ENCODE peak calls at places on chromosomes 16 and 17, in four cellular contexts. B is HCT116, D is PC-3, F is PC-9. L is an unnamed sample.

GRCh38 chr17:69460963-69461922 is 46.7 kb downstream of the MAP2K6 start:
- DNase-seq in B (no peak), D (no peak), F (no peak), L (no peak)

GRCh38 chr16:89954462-89954861 is 5.9 kb downstream of the DEF8 start:
- DNase-seq in B (no peak), D (no peak), F (no peak), L (no peak)

GRCh38 chr16:71287903-71288302 is 1.3 kb downstream of the CMTR2 start:
- DNase-seq in B (no peak), D (peak; percentile 32), F (peak; percentile 40), L (peak; percentile 27)

GRCh38 chr17:78376161-78376560 is 2.3 kb upstream of the PGS1 start:
- DNase-seq in B (no peak), D (no peak), F (no peak), L (no peak)

GRCh38 chr17:72412650-72413076 is 291.8 kb downstream of the SOX9 start:
- DNase-seq in B (no peak), D (no peak), F (peak; percentile 34), L (no peak)

GRCh38 chr16:66127459-66128362 is 238.8 kb upstream of the CDH5 start:
- DNase-seq in B (no peak), D (peak; percentile 23), F (no peak), L (no peak)

GRCh38 chr16:12728471-12728870 is 75.2 kb downstream of the CPPED1 start:
- DNase-seq in B (no peak), D (no peak), F (no peak), L (no peak)

GRCh38 chr17:60525347-60525623 is 757 bp downstream of the APPBP2 start:
- DNase-seq in B (no peak), D (peak; percentile 16), F (no peak), L (no peak)

GRCh38 chr16:88468289-88469129 is 15.4 kb downstream of the ZFPM1 start:
- DNase-seq in B (peak; percentile 56), D (peak; percentile 36), F (peak; percentile 64), L (peak; percentile 10)

GRCh38 chr17:63358111-63358839 is 87.8 kb downstream of the CYB561 start:
- DNase-seq in B (no peak), D (no peak), F (no peak), L (peak; percentile 82)

GRCh38 chr16:47584464-47585225 is 123.5 kb downstream of the PHKB start:
- DNase-seq in B (no peak), D (no peak), F (no peak), L (no peak)

GRCh38 chr17:73203788-73204479 is 11.1 kb downstream of the COG1 start:
- DNase-seq in B (no peak), D (no peak), F (no peak), L (no peak)

GRCh38 chr17:57999496-58000017 is 7.5 kb downstream of the SRSF1 start:
- DNase-seq in B (peak; percentile 80), D (peak; percentile 93), F (peak; percentile 75), L (peak; percentile 48)

GRCh38 chr16:8087597-8088279 is 502.6 kb downstream of the TMEM114 start:
- DNase-seq in B (no peak), D (no peak), F (no peak), L (no peak)

GRCh38 chr17:5443728-5444127 is 4.8 kb upstream of the C1QBP start:
- DNase-seq in B (no peak), D (no peak), F (no peak), L (no peak)

GRCh38 chr17:5444209-5444608 is 5.3 kb upstream of the C1QBP start:
- DNase-seq in B (no peak), D (no peak), F (no peak), L (no peak)

GRCh38 chr17:5446786-5447185 is 7.8 kb upstream of the C1QBP start:
- DNase-seq in B (no peak), D (no peak), F (no peak), L (no peak)
- H3K4me3 ChIP-seq in B (no peak overlapping the region), D (no peak overlapping the region), F (no peak overlapping the region), L (no peak overlapping the region)

DNA sequence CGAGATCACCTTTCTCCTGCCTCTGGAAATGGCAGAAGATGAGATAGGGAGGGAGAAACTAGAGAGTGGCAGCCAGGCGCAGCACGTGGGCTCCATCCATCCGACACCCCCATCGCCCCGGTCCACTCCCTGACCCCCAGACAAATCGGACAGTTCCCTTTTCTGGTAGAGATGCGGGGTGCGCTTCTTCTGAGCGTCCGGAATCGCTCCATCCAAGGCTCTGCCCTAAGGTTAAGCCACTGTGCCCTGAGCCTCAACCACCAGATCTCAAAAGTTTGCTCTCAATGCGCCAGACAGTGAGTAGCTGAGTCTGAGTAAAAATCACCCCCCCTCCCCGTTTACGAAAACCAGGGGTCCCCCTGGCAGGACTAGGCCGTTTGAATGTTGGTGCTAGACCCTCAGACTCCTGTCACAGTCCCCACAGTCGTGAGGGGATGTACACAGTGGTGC is 15.4 kb upstream of the ZFHX3 start:
- DNase-seq in B (no peak), D (no peak), F (no peak), L (no peak)
- TF ChIP-seq EZH2 in B (no peak), D (no peak), F (no peak), L (no peak)

DNA sequence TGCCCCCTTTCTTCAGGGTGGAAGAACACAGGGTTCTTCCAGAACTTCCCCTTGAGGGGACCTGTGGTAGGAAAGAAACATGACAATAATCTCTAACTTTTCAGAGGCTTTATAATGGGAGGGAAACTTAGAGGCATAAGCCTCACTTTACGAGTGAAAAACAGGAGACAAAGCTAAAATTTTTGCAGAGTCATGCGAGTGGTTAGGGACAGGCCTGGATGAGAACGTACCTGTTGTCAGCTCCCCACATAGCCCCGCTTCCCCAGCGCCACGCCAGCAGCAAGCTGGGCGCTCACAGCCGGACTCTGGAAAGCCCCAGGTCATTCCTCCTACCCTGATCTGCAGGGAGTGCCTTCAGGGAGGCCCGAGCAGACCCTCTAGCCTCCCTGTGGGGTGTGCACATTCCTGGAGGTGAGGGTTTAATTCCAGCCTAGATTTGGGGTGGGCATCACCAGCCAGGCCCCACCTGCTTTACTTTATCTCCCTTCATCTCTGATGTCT is 53.6 kb downstream of the LDHD start:
- DNase-seq in B (no peak), D (no peak), F (no peak), L (no peak)
- H3K4me2 ChIP-seq in B (no peak overlapping the region), D (no peak overlapping the region), F (peak overlapping the region; percentile 94), L (no peak overlapping the region)

GRCh38 chr17:76271669-76272540 is 6.8 kb downstream of the UBALD2 start:
- DNase-seq in B (no peak), D (no peak), F (no peak), L (no peak)
- H3K4me3 ChIP-seq in B (no peak overlapping the region), D (no peak overlapping the region), F (no peak overlapping the region), L (no peak overlapping the region)

GRCh38 chr16:79599256-79599836 is 1.2 kb downstream of the MAF start:
- DNase-seq in B (no peak), D (no peak), F (no peak), L (peak; percentile 55)
- TF ChIP-seq EZH2 in B (no peak), D (peak; percentile 46), F (no peak), L (no peak)

GRCh38 chr16:67516296-67517177 is 12.1 kb upstream of the RIPOR1 start:
- DNase-seq in B (no peak), D (peak; percentile 55), F (no peak), L (no peak)
- H3K4me2 ChIP-seq in B (peak overlapping the region; percentile 5), D (peak overlapping the region; percentile 44), F (no peak overlapping the region), L (no peak overlapping the region)

GRCh38 chr16:54282202-54282922 is 4.2 kb downstream of the IRX3 start:
- DNase-seq in B (peak; percentile 15), D (peak; percentile 4), F (no peak), L (peak; percentile 34)
- H3K4me3 ChIP-seq in B (no peak overlapping the region), D (no peak overlapping the region), F (peak overlapping the region; percentile 98), L (no peak overlapping the region)

GRCh38 chr17:44758414-44759095 is at the start of gene ADAM11:
- DNase-seq in B (no peak), D (no peak), F (no peak), L (no peak)

GRCh38 chr17:44757918-44758413 is 822 bp upstream of the ADAM11 start:
- DNase-seq in B (no peak), D (no peak), F (no peak), L (no peak)

GRCh38 chr17:44760474-44761308 is 1.9 kb downstream of the ADAM11 start:
- DNase-seq in B (no peak), D (no peak), F (no peak), L (no peak)

GRCh38 chr17:44759916-44760243 is 1.1 kb downstream of the ADAM11 start:
- DNase-seq in B (no peak), D (no peak), F (no peak), L (no peak)

DNA sequence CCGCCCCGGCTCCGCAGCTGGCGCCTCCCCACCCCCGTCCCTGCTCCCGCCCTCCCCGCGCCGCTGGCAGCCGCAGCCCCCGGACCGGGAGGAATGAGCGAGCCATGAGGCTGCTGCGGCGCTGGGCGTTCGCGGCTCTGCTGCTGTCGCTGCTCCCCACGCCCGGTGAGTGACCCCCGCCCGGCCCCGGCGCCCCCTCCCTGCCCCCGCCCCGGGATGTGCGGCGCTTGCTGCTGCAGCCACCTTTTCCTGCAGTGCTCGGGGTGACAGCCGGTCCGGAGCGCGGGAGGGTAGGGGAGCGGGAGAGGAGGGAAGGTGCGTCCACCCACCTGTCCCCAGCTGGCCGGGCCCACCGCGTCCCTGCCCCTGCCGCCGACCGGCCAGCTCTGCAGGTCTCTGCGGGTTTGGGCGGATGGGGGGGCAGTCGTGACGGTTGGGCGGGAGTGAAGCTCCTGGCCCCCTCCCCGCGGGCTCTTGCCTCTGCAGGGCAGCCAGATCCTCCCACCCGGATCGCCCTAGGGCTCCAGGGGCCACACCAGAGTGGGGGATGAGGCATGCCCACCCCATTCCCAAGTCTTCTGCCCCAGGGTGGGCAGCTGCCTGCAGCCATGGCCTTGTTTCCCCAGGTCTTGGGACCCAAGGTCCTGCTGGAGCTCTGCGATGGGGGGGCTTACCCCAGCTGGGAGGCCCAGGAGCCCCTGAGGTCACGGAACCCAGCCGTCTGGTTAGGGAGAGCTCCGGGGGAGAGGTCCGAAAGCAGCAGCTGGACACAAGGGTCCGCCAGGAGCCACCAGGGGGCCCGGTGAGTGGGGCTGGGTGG is 518 bp downstream of the ADAM11 start:
- DNase-seq in B (no peak), D (no peak), F (no peak), L (no peak)
- TF ChIP-seq EZH2 in B (no peak), D (no peak), F (peak; percentile 73), L (peak; percentile 39)

GRCh38 chr16:86520317-86521210 is 10.2 kb downstream of the FOXF1 start:
- DNase-seq in B (no peak), D (no peak), F (no peak), L (no peak)

GRCh38 chr16:86519649-86520316 is 9.5 kb downstream of the FOXF1 start:
- DNase-seq in B (peak; percentile 63), D (peak; percentile 65), F (no peak), L (no peak)

GRCh38 chr16:86517652-86518258 is 7.4 kb downstream of the FOXF1 start:
- DNase-seq in B (peak; percentile 51), D (peak; percentile 44), F (no peak), L (peak; percentile 27)

GRCh38 chr16:86517033-86517432 is 6.7 kb downstream of the FOXF1 start:
- DNase-seq in B (no peak), D (no peak), F (no peak), L (no peak)

GRCh38 chr16:86519007-86519648 is 8.8 kb downstream of the FOXF1 start:
- DNase-seq in B (no peak), D (no peak), F (no peak), L (no peak)
- H3K4me2 ChIP-seq in B (no peak overlapping the region), D (no peak overlapping the region), F (no peak overlapping the region), L (no peak overlapping the region)

GRCh38 chr16:31129568-31130335 is 5.8 kb downstream of the PRSS8 start:
- DNase-seq in B (no peak), D (no peak), F (no peak), L (peak; percentile 19)
- H3K4me3 ChIP-seq in B (no peak overlapping the region), D (no peak overlapping the region), F (no peak overlapping the region), L (no peak overlapping the region)

L was measured in mammary epithelial cell.